ENCODE peak calls at places on chromosomes 12 and 14, in four cellular contexts. One of them, this sample, is unnamed.

GRCh38 chr12:25830456-25830855 is 128.0 kb upstream of the RASSF8 start:
- DNase-seq in A549: no peak
- DNase-seq in transverse colon: no peak
- DNase-seq in stomach: no peak
- DNase-seq in this sample: no peak

GRCh38 chr12:132631357-132632065 is 12.9 kb downstream of the P2RX2 start:
- DNase-seq in A549: no peak
- DNase-seq in transverse colon: no peak
- DNase-seq in stomach: no peak
- DNase-seq in this sample: no peak

GRCh38 chr12:87801860-87802720 is 227.1 kb downstream of the C12orf50 start:
- DNase-seq in stomach: no peak
- DNase-seq in transverse colon: no peak
- DNase-seq in A549: no peak
- DNase-seq in this sample: no peak

GRCh38 chr12:34395056-34396005 is 373.0 kb downstream of the ALG10 start:
- DNase-seq in A549: no peak
- DNase-seq in transverse colon: peak; percentile 1
- DNase-seq in stomach: peak; percentile 15
- DNase-seq in this sample: peak; percentile 5

GRCh38 chr12:2811791-2812190 is 677 bp upstream of the ITFG2 start:
- DNase-seq in A549: no peak
- DNase-seq in stomach: no peak
- DNase-seq in transverse colon: no peak
- DNase-seq in this sample: no peak

GRCh38 chr12:128387811-128388422 is 120.9 kb downstream of the TMEM132C start:
- DNase-seq in A549: peak; percentile 30
- DNase-seq in stomach: peak; percentile 37
- DNase-seq in transverse colon: peak; percentile 36
- DNase-seq in this sample: peak; percentile 41

GRCh38 chr12:72679147-72679757 is 407.1 kb downstream of the TRHDE start:
- DNase-seq in stomach: no peak
- DNase-seq in A549: no peak
- DNase-seq in transverse colon: no peak
- DNase-seq in this sample: no peak

GRCh38 chr14:65131176-65131765 is 29.0 kb upstream of the MAX start:
- DNase-seq in A549: no peak
- DNase-seq in transverse colon: peak; percentile 60
- DNase-seq in stomach: no peak
- DNase-seq in this sample: no peak

GRCh38 chr14:104799657-104800599 is 973 bp upstream of the ZBTB42 start:
- DNase-seq in transverse colon: peak; percentile 92
- DNase-seq in A549: peak; percentile 54
- DNase-seq in stomach: peak; percentile 90
- DNase-seq in this sample: peak; percentile 91

GRCh38 chr12:13277278-13277677 is 80.8 kb downstream of the EMP1 start:
- DNase-seq in A549: no peak
- DNase-seq in transverse colon: no peak
- DNase-seq in stomach: no peak
- DNase-seq in this sample: no peak

GRCh38 chr12:122976648-122976975 is 1.6 kb downstream of the OGFOD2 start:
- DNase-seq in transverse colon: no peak
- DNase-seq in A549: no peak
- DNase-seq in stomach: no peak
- DNase-seq in this sample: peak; percentile 33

GRCh38 chr12:53515291-53515680 is 8.0 kb upstream of the NPFF start:
- DNase-seq in transverse colon: no peak
- DNase-seq in A549: no peak
- DNase-seq in stomach: no peak
- DNase-seq in this sample: no peak

GRCh38 chr14:49892636-49893308 is at the start of gene ARF6:
- DNase-seq in transverse colon: peak; percentile 99
- DNase-seq in stomach: peak; percentile 99
- DNase-seq in A549: peak; percentile 87
- DNase-seq in this sample: peak; percentile 98

GRCh38 chr12:49974677-49975369 is 2.1 kb downstream of the AQP6 start:
- DNase-seq in A549: no peak
- DNase-seq in stomach: no peak
- DNase-seq in transverse colon: no peak
- DNase-seq in this sample: no peak

GRCh38 chr14:64688028-64688427 is 16.2 kb upstream of the PLEKHG3 start:
- DNase-seq in A549: no peak
- DNase-seq in stomach: no peak
- DNase-seq in transverse colon: no peak
- DNase-seq in this sample: no peak

GRCh38 chr12:47838286-47838931 is 18.7 kb upstream of the HDAC7 start:
- DNase-seq in transverse colon: no peak
- DNase-seq in stomach: no peak
- DNase-seq in A549: peak; percentile 76
- DNase-seq in this sample: peak; percentile 60

DNA sequence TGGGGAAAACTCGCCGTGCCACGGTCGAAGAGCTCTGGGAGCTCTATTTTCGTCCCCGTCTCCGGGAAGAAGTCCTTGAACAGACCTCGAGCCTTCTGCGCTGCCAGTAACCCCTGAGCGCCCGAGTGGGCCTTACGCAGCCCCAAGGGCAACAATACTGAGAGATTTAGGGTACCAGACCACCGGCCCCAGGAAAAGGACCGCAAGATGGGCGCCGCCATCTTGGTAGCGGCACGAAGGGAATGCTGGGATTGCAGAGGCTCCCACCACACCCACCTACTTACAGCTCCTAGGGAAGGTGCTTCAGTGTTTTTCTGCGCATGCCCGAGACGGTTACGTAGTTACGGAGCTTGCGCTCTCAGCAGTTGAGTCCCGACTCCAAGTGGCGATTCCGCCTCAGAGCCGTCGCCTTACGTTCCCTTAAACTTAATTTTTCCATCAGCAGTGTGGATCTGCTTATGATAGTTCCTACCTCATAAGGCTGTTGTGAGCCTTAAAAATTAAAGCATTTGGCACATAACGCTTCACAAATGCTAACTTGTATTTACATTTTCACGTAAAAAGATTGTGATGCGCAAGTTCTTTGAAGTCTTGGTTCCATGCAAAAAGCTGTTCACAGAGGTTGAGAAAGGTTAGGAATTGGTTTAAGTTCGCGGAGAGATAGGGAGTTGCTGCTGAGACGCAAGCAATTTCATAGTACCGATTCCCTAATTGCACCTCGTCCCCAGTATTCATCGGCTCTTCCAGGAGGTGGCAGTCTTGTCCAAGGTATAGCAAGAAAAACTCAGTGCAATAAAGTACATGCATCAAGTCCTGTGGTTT is at the start of gene YARS2:
- DNase-seq in transverse colon: peak; percentile 96
- DNase-seq in stomach: peak; percentile 97
- DNase-seq in A549: peak; percentile 79
- DNase-seq in this sample: peak; percentile 94
- TF ChIP-seq POLR2A in transverse colon: peak; percentile 66
- TF ChIP-seq POLR2A in stomach: no peak
- TF ChIP-seq POLR2A in A549: peak; percentile 95
- TF ChIP-seq POLR2A in this sample: peak; percentile 65

DNA sequence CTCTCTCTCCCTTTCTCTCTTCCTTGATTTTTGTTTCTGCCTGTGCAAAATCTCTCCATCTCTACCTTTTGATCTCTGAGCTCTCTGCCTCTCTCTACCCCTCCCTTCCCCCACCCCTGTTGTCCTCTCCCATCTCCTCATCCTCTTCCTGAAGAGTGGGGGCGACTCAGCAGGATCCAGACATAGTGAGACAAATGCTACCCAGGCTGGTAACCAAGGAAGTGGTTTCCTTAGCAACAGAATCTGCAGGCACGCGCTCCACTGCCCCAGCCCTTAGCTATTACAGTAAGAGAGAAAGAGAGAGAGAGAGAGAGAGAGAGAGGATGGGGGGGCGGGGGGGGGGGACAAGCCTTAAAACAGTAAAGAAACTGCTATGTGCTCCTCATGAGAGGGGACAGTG is 85.6 kb downstream of the CMKLR1 start:
- DNase-seq in A549: no peak
- DNase-seq in stomach: no peak
- DNase-seq in transverse colon: no peak
- DNase-seq in this sample: no peak
- TF ChIP-seq EP300 in A549: no peak
- TF ChIP-seq EP300 in stomach: no peak
- TF ChIP-seq EP300 in transverse colon: no peak
- TF ChIP-seq EP300 in this sample: no peak

DNA sequence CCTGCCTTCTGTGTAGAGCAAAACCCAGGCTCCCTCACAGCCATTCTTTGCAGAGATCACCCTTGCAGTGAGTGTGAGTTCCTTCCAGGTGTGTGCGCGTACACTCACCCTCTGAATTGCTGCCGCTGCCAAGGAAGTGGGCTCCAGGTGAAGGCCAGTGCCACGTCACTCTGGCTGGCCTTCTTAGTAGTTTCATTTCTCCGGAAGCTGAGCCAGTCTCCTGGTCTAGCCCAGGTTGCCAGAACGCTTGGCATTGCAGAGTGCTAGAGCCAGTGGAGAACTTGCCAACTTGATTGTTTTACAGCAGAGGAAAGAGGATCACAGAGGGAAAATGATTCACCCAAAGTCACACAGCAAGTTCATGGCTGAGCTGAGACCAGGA is 11.0 kb downstream of the CBLN3 start:
- DNase-seq in stomach: peak; percentile 89
- DNase-seq in transverse colon: peak; percentile 78
- DNase-seq in A549: no peak
- DNase-seq in this sample: no peak
- TF ChIP-seq POLR2A in stomach: no peak
- TF ChIP-seq POLR2A in transverse colon: peak; percentile 64
- TF ChIP-seq POLR2A in A549: no peak
- TF ChIP-seq POLR2A in this sample: no peak

GRCh38 chr14:101628471-101628966 is 67.2 kb downstream of the DIO3 start:
- DNase-seq in A549: peak; percentile 73
- DNase-seq in transverse colon: peak; percentile 76
- DNase-seq in stomach: peak; percentile 72
- DNase-seq in this sample: peak; percentile 81
- TF ChIP-seq EP300 in A549: no peak
- TF ChIP-seq EP300 in transverse colon: no peak
- TF ChIP-seq EP300 in stomach: no peak
- TF ChIP-seq EP300 in this sample: no peak

GRCh38 chr12:112974904-112975303 is 3.4 kb upstream of the OAS2 start:
- DNase-seq in transverse colon: no peak
- DNase-seq in stomach: no peak
- DNase-seq in A549: no peak
- DNase-seq in this sample: no peak

GRCh38 chr12:112978163-112979081 is at the start of gene OAS2:
- DNase-seq in stomach: peak; percentile 80
- DNase-seq in A549: no peak
- DNase-seq in transverse colon: peak; percentile 80
- DNase-seq in this sample: peak; percentile 44

GRCh38 chr12:112979281-112979680 is 962 bp downstream of the OAS2 start:
- DNase-seq in transverse colon: peak; percentile 48
- DNase-seq in stomach: peak; percentile 37
- DNase-seq in A549: no peak
- DNase-seq in this sample: no peak

GRCh38 chr12:112977139-112977538 is 1.2 kb upstream of the OAS2 start:
- DNase-seq in A549: no peak
- DNase-seq in transverse colon: no peak
- DNase-seq in stomach: no peak
- DNase-seq in this sample: no peak

GRCh38 chr12:112977641-112978040 is 678 bp upstream of the OAS2 start:
- DNase-seq in A549: no peak
- DNase-seq in stomach: no peak
- DNase-seq in transverse colon: no peak
- DNase-seq in this sample: no peak
- TF ChIP-seq POLR2A in A549: no peak
- TF ChIP-seq POLR2A in stomach: no peak
- TF ChIP-seq POLR2A in transverse colon: no peak
- TF ChIP-seq POLR2A in this sample: no peak

DNA sequence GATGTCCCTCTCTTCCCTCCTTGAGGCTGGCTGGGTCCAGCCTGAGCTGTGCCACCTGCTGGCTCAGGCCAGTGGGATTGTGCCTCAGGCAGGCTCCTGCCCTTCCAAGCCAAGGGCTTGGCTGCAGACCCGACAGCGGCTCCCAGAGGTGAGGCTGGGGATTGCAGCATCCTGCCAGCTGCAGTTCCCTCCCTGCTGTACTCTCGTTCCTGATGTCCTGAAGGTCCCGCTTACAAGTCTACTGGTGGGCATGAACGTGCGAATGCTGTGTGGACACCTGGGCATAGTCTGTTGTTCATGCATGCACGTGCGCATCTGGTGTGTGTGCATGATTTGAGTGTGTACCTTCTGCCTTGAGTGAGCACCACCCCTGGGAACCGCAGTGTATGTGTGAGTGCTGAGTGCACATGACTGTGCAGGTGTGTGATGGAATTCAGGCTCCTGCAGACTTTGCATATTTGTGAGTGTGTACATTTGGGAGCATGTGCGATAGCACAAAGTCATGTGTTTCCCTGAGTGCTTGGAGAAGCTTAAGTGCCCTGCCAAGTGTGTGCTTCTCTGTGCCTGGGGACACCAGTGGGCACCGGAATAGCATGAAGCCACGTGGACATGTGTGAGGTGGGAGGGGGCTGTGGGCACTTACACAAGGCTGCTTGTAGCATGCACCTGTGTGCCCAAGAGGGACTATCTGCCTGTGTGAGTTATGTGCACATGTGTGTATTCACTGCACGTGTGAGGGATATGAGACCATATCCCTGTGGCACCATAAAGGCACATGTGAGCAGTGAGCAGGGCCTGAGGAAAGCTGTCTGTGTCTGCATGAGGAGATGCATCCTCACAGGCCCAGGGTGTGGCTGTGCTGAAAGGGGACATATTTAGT is 19.3 kb upstream of the KRT7 start:
- DNase-seq in transverse colon: peak; percentile 80
- DNase-seq in A549: peak; percentile 88
- DNase-seq in stomach: peak; percentile 84
- DNase-seq in this sample: peak; percentile 64
- TF ChIP-seq EP300 in transverse colon: no peak
- TF ChIP-seq EP300 in A549: no peak
- TF ChIP-seq EP300 in stomach: no peak
- TF ChIP-seq EP300 in this sample: no peak

DNA sequence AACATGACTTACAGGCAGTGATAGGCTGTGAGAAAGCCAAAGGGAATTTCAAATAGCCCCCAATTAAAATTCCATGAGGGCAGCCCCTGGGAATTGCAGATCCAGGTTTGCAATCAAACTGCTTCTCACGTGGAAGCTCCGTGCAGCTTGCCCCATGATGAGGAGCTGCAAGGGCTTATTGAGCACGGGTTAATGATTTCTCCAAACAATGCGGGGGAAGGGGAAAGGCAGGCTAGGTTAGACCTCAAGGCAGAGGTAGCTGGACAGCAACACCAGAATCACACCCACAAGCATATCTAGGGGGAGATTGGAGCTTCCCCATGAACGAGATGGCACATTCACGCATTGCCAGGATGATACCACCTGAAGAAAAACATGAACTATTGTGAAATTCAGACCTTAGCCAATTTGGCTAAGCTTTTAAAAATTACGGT is 5.0 kb upstream of the DUSP6 start:
- DNase-seq in transverse colon: no peak
- DNase-seq in A549: no peak
- DNase-seq in stomach: no peak
- DNase-seq in this sample: no peak
- TF ChIP-seq POLR2A in transverse colon: no peak
- TF ChIP-seq POLR2A in A549: no peak
- TF ChIP-seq POLR2A in stomach: no peak
- TF ChIP-seq POLR2A in this sample: no peak

This sample was measured in ovary.